ENCODE peak calls at places on chromosomes 7 and 10, in six cellular contexts. C, W, I, Y, T and B are unnamed samples.

GRCh38 chr7:151053091-151053490 is 4.6 kb downstream of the CDK5 start:
- DNase-seq in C (no peak), W (no peak), I (no peak), Y (no peak), T (no peak), B (no peak)

GRCh38 chr10:97321032-97321806 is 2.1 kb downstream of the FRAT1 start:
- DNase-seq in C (no peak), W (no peak), I (no peak), Y (peak; percentile 44), T (peak; percentile 79), B (no peak)

GRCh38 chr7:143375298-143376034 is 5.7 kb upstream of the ZYX start:
- DNase-seq in C (no peak), W (no peak), I (no peak), Y (no peak), T (peak; percentile 51), B (peak; percentile 50)

GRCh38 chr7:602341-603141 is 82.9 kb upstream of the PDGFA start:
- DNase-seq in C (no peak), W (no peak), I (no peak), Y (no peak), T (peak; percentile 83), B (no peak)

GRCh38 chr10:48456808-48457761 is 147.8 kb downstream of the ARHGAP22 start:
- DNase-seq in C (peak; percentile 84), W (no peak), I (no peak), Y (no peak), T (peak; percentile 75), B (no peak)

GRCh38 chr10:60417898-60418297 is 28.2 kb upstream of the ANK3 start:
- DNase-seq in C (no peak), W (no peak), I (peak; percentile 39), Y (no peak), T (no peak), B (peak; percentile 85)

GRCh38 chr7:87148332-87148955 is 3.8 kb upstream of the DMTF1 start:
- DNase-seq in C (no peak), W (peak; percentile 74), I (peak; percentile 26), Y (no peak), T (no peak), B (peak; percentile 54)

GRCh38 chr10:73584737-73585136 is 6.4 kb downstream of the USP54 start:
- DNase-seq in C (no peak), W (no peak), I (peak; percentile 52), Y (no peak), T (no peak), B (no peak)

GRCh38 chr10:48251525-48252353 is 22.8 kb downstream of the FRMPD2 start:
- DNase-seq in C (peak; percentile 57), W (no peak), I (no peak), Y (no peak), T (peak; percentile 91), B (peak; percentile 77)

GRCh38 chr10:61066661-61067353 is 122.8 kb upstream of the RHOBTB1 start:
- DNase-seq in C (no peak), W (no peak), I (no peak), Y (no peak), T (no peak), B (no peak)

GRCh38 chr7:111076205-111076604 is 14.7 kb upstream of the LRRN3 start:
- DNase-seq in C (no peak), W (no peak), I (peak; percentile 74), Y (no peak), T (no peak), B (peak; percentile 25)

GRCh38 chr10:6037422-6037821 is 24.7 kb downstream of the IL2RA start:
- DNase-seq in C (peak; percentile 34), W (no peak), I (no peak), Y (no peak), T (no peak), B (no peak)

GRCh38 chr7:128530855-128531104 is 54.2 kb downstream of the METTL2B start:
- DNase-seq in C (no peak), W (no peak), I (no peak), Y (peak; percentile 19), T (no peak), B (no peak)

GRCh38 chr10:21172774-21173432 is 275.8 kb upstream of the NEBL start:
- DNase-seq in C (no peak), W (peak; percentile 24), I (no peak), Y (peak; percentile 23), T (peak; percentile 75), B (no peak)

GRCh38 chr10:128324058-128324457 is 197.8 kb upstream of the MKI67 start:
- DNase-seq in C (no peak), W (no peak), I (no peak), Y (no peak), T (no peak), B (no peak)

GRCh38 chr7:11228515-11228914 is 254.8 kb downstream of the PHF14 start:
- DNase-seq in C (no peak), W (peak; percentile 72), I (no peak), Y (peak; percentile 83), T (peak; percentile 75), B (peak; percentile 18)

DNA sequence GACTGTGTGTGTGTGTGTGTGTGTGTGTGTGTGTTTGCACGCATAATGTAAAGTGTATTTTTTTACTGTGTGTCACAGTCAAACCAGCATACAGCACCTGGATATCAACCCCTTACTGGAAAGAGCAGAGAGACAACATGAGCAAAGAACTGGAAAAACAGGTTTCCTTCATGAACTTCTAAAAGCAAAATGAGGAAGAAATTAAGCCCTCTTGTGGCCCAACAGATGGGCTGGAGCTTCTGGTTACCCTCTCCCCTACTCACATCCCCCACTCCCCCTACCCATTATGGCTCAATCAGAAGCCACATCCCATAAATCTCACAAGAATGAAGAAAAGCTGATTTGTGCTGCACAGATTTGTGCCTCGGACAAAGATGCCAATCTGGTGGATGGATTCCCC is 36.2 kb downstream of the PDE1C start:
- DNase-seq in C (no peak), W (no peak), I (no peak), Y (no peak), T (no peak), B (peak; percentile 55)
- TF ChIP-seq CTCF in C (no peak), W (no peak), I (no peak), Y (no peak), T (no peak), B (no peak)

DNA sequence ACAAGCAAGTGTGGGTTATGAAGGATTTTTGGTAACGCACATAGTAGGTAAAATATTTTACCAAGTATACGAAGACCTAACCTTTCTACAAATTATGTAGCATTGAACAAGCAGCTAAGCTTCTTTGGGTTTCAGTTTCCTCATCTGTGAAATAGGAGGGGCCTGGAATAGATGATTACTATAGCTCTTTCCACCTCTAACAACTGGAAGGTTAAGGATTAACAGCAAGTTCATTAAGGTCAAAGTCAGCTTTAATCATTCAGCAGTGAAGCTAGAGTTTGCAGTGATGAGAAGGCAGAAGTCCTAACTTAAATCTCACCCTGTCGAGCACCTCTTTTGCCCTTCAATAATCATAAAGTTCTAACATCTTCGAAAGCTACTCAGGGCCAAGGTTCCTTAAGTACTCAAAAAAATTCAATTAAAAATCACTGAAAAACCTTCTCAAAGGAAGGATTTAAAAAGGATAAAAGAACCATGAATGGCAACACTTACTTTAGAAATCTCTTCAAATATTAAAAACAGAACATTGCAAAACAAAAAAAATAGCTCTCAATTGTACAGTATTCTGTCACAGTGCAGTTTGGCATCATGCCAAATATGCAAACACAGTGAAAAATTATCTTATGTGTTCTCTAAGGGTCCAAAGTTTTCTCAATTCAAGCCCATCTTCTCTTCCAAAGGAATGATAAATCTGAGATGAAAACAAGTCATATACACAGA is 151.9 kb upstream of the SLC13A1 start:
- DNase-seq in C (no peak), W (peak; percentile 11), I (no peak), Y (no peak), T (no peak), B (no peak)
- TF ChIP-seq CTCF in C (no peak), W (no peak), I (no peak), Y (no peak), T (no peak), B (no peak)

GRCh38 chr7:95469850-95470249 is 15.9 kb upstream of the ASB4 start:
- DNase-seq in C (no peak), W (no peak), I (no peak), Y (no peak), T (no peak), B (no peak)
- TF ChIP-seq CTCF in C (no peak), W (no peak), I (no peak), Y (no peak), T (no peak), B (no peak)

GRCh38 chr7:36348771-36349170 is 40.9 kb upstream of the ANLN start:
- DNase-seq in C (no peak), W (no peak), I (no peak), Y (no peak), T (no peak), B (no peak)

GRCh38 chr7:36343548-36343947 is 46.1 kb upstream of the ANLN start:
- DNase-seq in C (no peak), W (no peak), I (no peak), Y (no peak), T (no peak), B (no peak)

GRCh38 chr7:36346260-36346831 is 43.3 kb upstream of the ANLN start:
- DNase-seq in C (no peak), W (peak; percentile 5), I (no peak), Y (no peak), T (no peak), B (peak; percentile 11)

GRCh38 chr7:36348256-36348655 is 41.4 kb upstream of the ANLN start:
- DNase-seq in C (no peak), W (peak; percentile 44), I (peak; percentile 59), Y (no peak), T (no peak), B (no peak)

DNA sequence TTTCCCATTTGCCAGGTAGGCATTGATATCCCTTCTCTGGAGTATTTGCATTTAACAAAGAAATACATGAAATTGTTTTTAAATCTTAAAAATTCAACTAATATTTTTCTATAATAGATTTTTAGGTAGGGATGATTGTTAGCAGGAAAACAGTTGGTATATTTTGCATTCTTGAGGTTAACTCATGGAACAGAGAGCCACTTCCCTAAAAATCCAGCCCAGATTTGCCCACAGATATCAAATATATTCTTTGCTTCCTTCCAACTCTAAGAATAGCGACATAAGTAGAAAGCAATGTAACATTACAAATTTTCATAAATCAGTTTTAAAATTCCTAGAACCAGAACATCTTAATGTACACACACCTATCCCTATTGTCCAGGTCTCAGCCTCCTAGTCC is 45.0 kb upstream of the ANLN start:
- DNase-seq in C (no peak), W (no peak), I (no peak), Y (no peak), T (no peak), B (no peak)
- TF ChIP-seq CTCF in C (no peak), W (no peak), I (no peak), Y (no peak), T (no peak), B (no peak)

DNA sequence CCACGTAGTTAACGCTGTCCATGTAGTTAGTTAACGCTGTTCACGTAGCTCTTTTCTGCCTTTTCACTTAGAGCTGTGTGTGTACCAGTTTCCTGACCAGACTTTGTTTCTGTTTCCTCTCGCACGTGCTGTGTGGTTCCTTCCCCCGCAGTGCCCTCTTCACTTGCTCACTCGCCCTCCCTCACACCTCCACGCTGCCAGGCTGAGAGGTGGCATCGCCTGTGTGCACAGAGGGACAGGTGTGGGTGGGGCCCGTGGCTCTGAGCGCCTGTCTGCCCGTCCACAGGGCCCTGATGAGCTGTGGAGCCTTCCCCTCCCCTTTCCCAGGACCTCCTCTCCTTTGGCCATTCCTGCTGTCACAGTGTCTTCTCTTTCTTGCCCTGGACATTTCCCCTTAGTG is 30.6 kb downstream of the WDR37 start:
- DNase-seq in C (peak; percentile 57), W (no peak), I (no peak), Y (no peak), T (no peak), B (no peak)
- TF ChIP-seq CTCF in C (no peak), W (no peak), I (no peak), Y (no peak), T (no peak), B (no peak)